ENCODE peak calls at places on chromosomes 5 and 9, in four cellular contexts. T is H9, Z is trophoblast cell, B is H1. E is an unnamed sample. For H3K79me2, the result is how much of the 10 kb centered on the place peaks cover.

GRCh38 chr5:76175821-76176403 is 92.7 kb downstream of the SV2C start:
- DNase-seq in Z (no peak), T (no peak), B (no peak), E (peak)

GRCh38 chr9:120894404-120895226 is 17.6 kb upstream of the PHF19 start:
- DNase-seq in B (peak), T (peak), Z (no peak), E (no peak)

GRCh38 chr9:5364294-5364990 is 24.8 kb upstream of the RLN1 start:
- DNase-seq in B (no peak), Z (no peak), T (no peak), E (no peak)

GRCh38 chr5:156232251-156232869 is 94.6 kb upstream of the SGCD start:
- DNase-seq in B (no peak), Z (no peak), T (no peak), E (no peak)

GRCh38 chr9:86971742-86972141 is 24.4 kb upstream of the GAS1 start:
- DNase-seq in T (no peak), Z (no peak), B (no peak), E (no peak)

GRCh38 chr9:76667521-76667957 is 96.7 kb upstream of the PCA3 start:
- DNase-seq in Z (no peak), B (no peak), T (no peak), E (no peak)

GRCh38 chr9:18115131-18115530 is 358.8 kb upstream of the ADAMTSL1 start:
- DNase-seq in T (no peak), Z (no peak), B (no peak), E (no peak)

GRCh38 chr5:179605026-179605833 is 18.2 kb downstream of the HNRNPH1 start:
- DNase-seq in B (no peak), T (no peak), Z (peak), E (no peak)

GRCh38 chr5:14356305-14356704 is 213.2 kb downstream of the TRIO start:
- DNase-seq in Z (no peak), T (no peak), B (no peak), E (no peak)

GRCh38 chr9:113057193-113057592 is 669 bp upstream of the ZFP37 start:
- DNase-seq in Z (no peak), T (no peak), B (no peak), E (no peak)

GRCh38 chr5:38677611-38678010 is 121.2 kb upstream of the LIFR start:
- DNase-seq in Z (no peak), B (no peak), T (no peak), E (no peak)

GRCh38 chr5:58460727-58461286 is 921 bp upstream of the PLK2 start:
- DNase-seq in B (peak), Z (peak), T (peak), E (peak)

GRCh38 chr9:93081081-93081529 is 14.9 kb upstream of the CARD19 start:
- DNase-seq in T (no peak), B (no peak), Z (no peak), E (no peak)

GRCh38 chr9:12253941-12254340 is 439.2 kb upstream of the TYRP1 start:
- DNase-seq in T (no peak), Z (no peak), B (no peak), E (no peak)

GRCh38 chr5:24999732-25000131 is 355.0 kb upstream of the CDH10 start:
- DNase-seq in Z (no peak), B (no peak), T (no peak), E (no peak)

DNA sequence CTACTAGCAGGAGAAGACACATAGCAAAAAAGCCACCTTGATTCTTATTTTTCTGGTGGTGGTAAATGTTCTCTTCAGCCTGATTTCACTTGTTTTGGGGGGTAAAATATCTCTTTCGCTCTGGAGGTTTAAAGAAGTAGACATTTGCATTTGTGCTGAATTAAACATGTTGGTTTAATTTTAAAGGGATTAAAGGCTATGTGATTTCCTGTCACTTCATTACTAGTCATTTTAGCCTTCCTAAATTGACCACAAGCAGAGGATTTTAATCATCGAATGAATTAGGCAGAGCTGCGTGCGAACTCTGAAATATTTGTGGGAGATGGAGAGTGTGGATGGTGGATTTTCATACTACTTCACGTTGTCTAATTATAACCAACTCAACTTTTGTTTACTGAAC is 4.8 kb downstream of the RASGRF2 start:
- DNase-seq in Z (no peak), T (no peak), B (no peak), E (no peak)
- H3K79me2 ChIP-seq in Z (under half), T (under half), B (under half), E (under half)

DNA sequence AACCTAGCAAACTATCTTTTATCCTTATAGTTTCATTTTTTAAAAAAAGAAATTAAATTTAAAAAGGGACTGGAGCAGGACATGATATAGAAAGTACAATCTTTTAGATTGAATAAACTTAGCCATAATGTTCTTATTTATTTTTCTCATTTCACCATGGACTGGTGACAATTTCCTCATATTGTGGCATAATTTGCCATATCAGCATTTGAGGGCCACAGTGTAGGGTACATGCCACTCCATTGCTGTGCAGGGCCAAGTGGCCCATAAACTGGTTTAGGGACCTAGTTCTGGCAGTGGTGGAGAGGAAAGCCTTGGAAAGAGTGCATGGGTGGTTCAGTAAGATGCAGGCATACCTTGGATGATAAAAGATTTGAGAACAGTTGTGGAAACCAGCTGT is 232.9 kb upstream of the ELL2 start:
- DNase-seq in Z (no peak), B (no peak), T (no peak), E (no peak)
- H2AK5ac ChIP-seq in Z (no peak), B (no peak), T (no peak), E (no peak)

DNA sequence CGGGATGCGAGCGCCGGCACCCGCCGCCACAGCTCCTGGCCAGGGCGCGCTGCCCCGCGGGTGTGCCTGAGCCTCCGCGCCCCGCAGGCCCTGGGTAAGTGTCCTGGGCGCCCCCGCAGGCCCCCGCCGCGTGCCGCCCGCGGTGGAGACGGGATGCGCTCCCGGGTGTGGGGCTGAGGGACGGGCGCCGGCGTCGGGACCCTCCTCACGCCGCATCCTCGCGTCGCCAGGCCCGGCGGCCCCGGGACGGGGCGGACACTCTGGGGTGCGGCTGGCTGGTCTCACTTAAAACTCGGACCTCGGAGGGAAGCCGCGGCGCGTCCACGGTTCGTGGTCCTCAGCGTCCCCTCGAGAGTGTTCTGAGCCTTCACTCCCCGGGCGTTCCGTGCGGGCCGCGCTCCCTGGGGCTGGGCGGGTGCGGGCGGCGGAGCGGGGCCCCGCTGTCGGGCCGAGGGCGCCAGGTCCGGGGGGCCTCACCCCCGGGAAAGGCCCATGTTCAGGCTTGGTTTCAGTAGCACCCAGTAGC is 275 bp downstream of the AHRR start:
- DNase-seq in Z (no peak), B (no peak), T (no peak), E (no peak)
- H2BK5ac ChIP-seq in Z (no peak), B (no peak), T (no peak), E (no peak)

DNA sequence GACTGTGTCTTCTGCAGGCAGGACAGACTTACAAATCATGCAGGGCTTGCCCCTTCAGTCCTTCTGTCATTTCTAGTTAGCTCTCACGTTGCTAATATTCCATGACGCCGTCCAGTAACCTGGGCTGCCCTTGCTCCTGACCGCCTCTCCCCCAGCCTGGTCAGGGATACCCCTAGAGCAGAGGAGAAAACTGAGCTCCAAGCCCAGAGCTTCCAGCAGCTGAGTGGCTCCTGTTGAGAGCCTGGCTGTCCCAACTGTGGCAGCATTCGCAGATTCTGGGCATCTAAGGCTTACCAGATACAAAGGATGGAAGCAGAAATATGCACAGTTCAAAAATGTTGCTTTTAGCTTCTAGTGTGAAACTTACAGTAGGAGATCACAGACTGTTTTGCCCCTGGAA is 185.2 kb downstream of the CD180 start:
- DNase-seq in T (no peak), B (no peak), Z (no peak), E (no peak)
- H3K79me2 ChIP-seq in T (under half), B (under half), Z (under half), E (under half)

DNA sequence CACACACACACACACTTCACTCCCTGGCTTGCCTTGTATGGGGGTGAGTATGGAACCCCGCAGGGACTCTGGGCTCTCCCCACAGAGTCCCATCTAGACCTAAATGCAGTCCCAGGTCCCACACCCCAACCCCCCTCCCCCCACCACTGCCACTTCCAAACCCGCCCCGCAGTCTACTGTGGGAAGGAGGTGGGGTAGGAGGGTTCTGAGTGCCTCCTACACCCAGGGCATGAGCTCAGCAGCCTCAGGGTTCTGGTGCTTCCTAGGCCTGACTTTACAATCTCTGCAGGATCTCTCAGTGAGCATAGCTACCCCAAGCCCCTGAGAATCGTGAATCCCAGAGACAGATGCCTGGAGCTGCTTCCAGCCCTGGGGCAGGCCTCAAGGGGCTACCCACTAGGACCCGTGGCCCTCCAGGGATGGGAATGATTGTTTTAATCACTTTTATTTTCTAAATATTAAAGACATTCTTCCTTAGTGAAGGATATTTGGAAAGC is 1.5 kb upstream of the NACC2 start:
- DNase-seq in B (no peak), Z (no peak), T (no peak), E (no peak)
- H2AK5ac ChIP-seq in B (no peak), Z (no peak), T (no peak), E (no peak)

E was measured in mesendoderm.